ENCODE peak calls at places on chromosomes 7 and 10, in nine cellular contexts. One of them, this sample, is unnamed.

GRCh38 chr10:133009218-133009954 is 67.0 kb upstream of the CFAP46 start:
- DNase-seq in mucosa of descending colon: peak; percentile 86
- DNase-seq in naive thymus-derived CD4-positive, alpha-beta T cell: no peak
- DNase-seq in fibroblast of lung: no peak
- DNase-seq in cardiac muscle cell: no peak
- DNase-seq in right cardiac atrium: peak; percentile 88
- DNase-seq in Panc1: no peak
- DNase-seq in lower lobe of right lung: peak; percentile 96
- DNase-seq in heart left ventricle: peak; percentile 63
- DNase-seq in this sample: peak; percentile 67

GRCh38 chr10:91604936-91605534 is 27.8 kb downstream of the PPP1R3C start:
- DNase-seq in Panc1: no peak
- DNase-seq in naive thymus-derived CD4-positive, alpha-beta T cell: no peak
- DNase-seq in mucosa of descending colon: no peak
- DNase-seq in cardiac muscle cell: peak; percentile 49
- DNase-seq in right cardiac atrium: no peak
- DNase-seq in heart left ventricle: no peak
- DNase-seq in fibroblast of lung: peak; percentile 85
- DNase-seq in lower lobe of right lung: no peak
- DNase-seq in this sample: no peak

GRCh38 chr7:44740040-44740439 is 8.6 kb upstream of the ZMIZ2 start:
- DNase-seq in Panc1: no peak
- DNase-seq in heart left ventricle: no peak
- DNase-seq in right cardiac atrium: no peak
- DNase-seq in cardiac muscle cell: no peak
- DNase-seq in fibroblast of lung: no peak
- DNase-seq in mucosa of descending colon: no peak
- DNase-seq in naive thymus-derived CD4-positive, alpha-beta T cell: no peak
- DNase-seq in lower lobe of right lung: no peak
- DNase-seq in this sample: no peak

GRCh38 chr10:17033529-17034250 is 95.9 kb downstream of the CUBN start:
- DNase-seq in right cardiac atrium: no peak
- DNase-seq in lower lobe of right lung: no peak
- DNase-seq in cardiac muscle cell: peak; percentile 83
- DNase-seq in naive thymus-derived CD4-positive, alpha-beta T cell: no peak
- DNase-seq in heart left ventricle: no peak
- DNase-seq in fibroblast of lung: peak; percentile 27
- DNase-seq in mucosa of descending colon: no peak
- DNase-seq in Panc1: no peak
- DNase-seq in this sample: no peak

GRCh38 chr10:58919927-58920654 is 256.4 kb upstream of the PHYHIPL start:
- DNase-seq in mucosa of descending colon: no peak
- DNase-seq in right cardiac atrium: no peak
- DNase-seq in Panc1: peak; percentile 72
- DNase-seq in cardiac muscle cell: peak; percentile 78
- DNase-seq in heart left ventricle: no peak
- DNase-seq in lower lobe of right lung: no peak
- DNase-seq in fibroblast of lung: peak; percentile 92
- DNase-seq in naive thymus-derived CD4-positive, alpha-beta T cell: no peak
- DNase-seq in this sample: no peak

GRCh38 chr10:61804414-61804813 is 97.1 kb upstream of the ARID5B start:
- DNase-seq in lower lobe of right lung: no peak
- DNase-seq in right cardiac atrium: no peak
- DNase-seq in cardiac muscle cell: peak; percentile 42
- DNase-seq in naive thymus-derived CD4-positive, alpha-beta T cell: no peak
- DNase-seq in heart left ventricle: no peak
- DNase-seq in mucosa of descending colon: no peak
- DNase-seq in fibroblast of lung: peak; percentile 33
- DNase-seq in Panc1: no peak
- DNase-seq in this sample: no peak

GRCh38 chr10:23490115-23490514 is 51.2 kb downstream of the OTUD1 start:
- DNase-seq in lower lobe of right lung: no peak
- DNase-seq in naive thymus-derived CD4-positive, alpha-beta T cell: no peak
- DNase-seq in mucosa of descending colon: no peak
- DNase-seq in heart left ventricle: no peak
- DNase-seq in cardiac muscle cell: no peak
- DNase-seq in Panc1: no peak
- DNase-seq in fibroblast of lung: no peak
- DNase-seq in right cardiac atrium: no peak
- DNase-seq in this sample: no peak

GRCh38 chr7:148218603-148219002 is 372.0 kb upstream of the C7orf33 start:
- DNase-seq in fibroblast of lung: no peak
- DNase-seq in Panc1: no peak
- DNase-seq in cardiac muscle cell: no peak
- DNase-seq in naive thymus-derived CD4-positive, alpha-beta T cell: no peak
- DNase-seq in lower lobe of right lung: no peak
- DNase-seq in heart left ventricle: no peak
- DNase-seq in right cardiac atrium: no peak
- DNase-seq in mucosa of descending colon: no peak
- DNase-seq in this sample: no peak

GRCh38 chr10:72248477-72249151 is 25.1 kb upstream of the DDIT4 start:
- DNase-seq in cardiac muscle cell: peak; percentile 84
- DNase-seq in right cardiac atrium: peak; percentile 89
- DNase-seq in naive thymus-derived CD4-positive, alpha-beta T cell: peak; percentile 92
- DNase-seq in heart left ventricle: peak; percentile 89
- DNase-seq in Panc1: no peak
- DNase-seq in mucosa of descending colon: peak; percentile 79
- DNase-seq in fibroblast of lung: peak; percentile 31
- DNase-seq in lower lobe of right lung: peak; percentile 87
- DNase-seq in this sample: no peak
- H3K4me1 ChIP-seq in cardiac muscle cell: peaks cover 31% of the 10 kb centered on the region
- H3K4me1 ChIP-seq in right cardiac atrium: peaks cover 55% of the 10 kb centered on the region
- H3K4me1 ChIP-seq in naive thymus-derived CD4-positive, alpha-beta T cell: peaks cover 89% of the 10 kb centered on the region
- H3K4me1 ChIP-seq in heart left ventricle: peaks cover 88% of the 10 kb centered on the region
- H3K4me1 ChIP-seq in Panc1: peaks cover 40% of the 10 kb centered on the region
- H3K4me1 ChIP-seq in mucosa of descending colon: peaks cover 72% of the 10 kb centered on the region
- H3K4me1 ChIP-seq in fibroblast of lung: peaks cover 23% of the 10 kb centered on the region
- H3K4me1 ChIP-seq in lower lobe of right lung: peaks cover 93% of the 10 kb centered on the region
- H3K4me1 ChIP-seq in this sample: peaks cover 25% of the 10 kb centered on the region

GRCh38 chr10:104638861-104639594 is 2.1 kb upstream of the SORCS3 start:
- DNase-seq in cardiac muscle cell: peak; percentile 7
- DNase-seq in right cardiac atrium: no peak
- DNase-seq in heart left ventricle: no peak
- DNase-seq in lower lobe of right lung: no peak
- DNase-seq in mucosa of descending colon: no peak
- DNase-seq in naive thymus-derived CD4-positive, alpha-beta T cell: no peak
- DNase-seq in Panc1: no peak
- DNase-seq in fibroblast of lung: no peak
- DNase-seq in this sample: no peak
- H3K4me3 ChIP-seq in cardiac muscle cell: peak overlapping the region; percentile 91
- H3K4me3 ChIP-seq in right cardiac atrium: peak overlapping the region; percentile 42
- H3K4me3 ChIP-seq in heart left ventricle: no peak overlapping the region
- H3K4me3 ChIP-seq in lower lobe of right lung: no peak overlapping the region
- H3K4me3 ChIP-seq in mucosa of descending colon: no peak overlapping the region
- H3K4me3 ChIP-seq in naive thymus-derived CD4-positive, alpha-beta T cell: no peak overlapping the region
- H3K4me3 ChIP-seq in Panc1: no peak overlapping the region
- H3K4me3 ChIP-seq in fibroblast of lung: no peak overlapping the region
- H3K4me3 ChIP-seq in this sample: no peak overlapping the region

GRCh38 chr7:132435016-132435990 is 141.0 kb downstream of the PLXNA4 start:
- DNase-seq in cardiac muscle cell: peak; percentile 46
- DNase-seq in lower lobe of right lung: no peak
- DNase-seq in heart left ventricle: no peak
- DNase-seq in Panc1: no peak
- DNase-seq in fibroblast of lung: no peak
- DNase-seq in right cardiac atrium: no peak
- DNase-seq in naive thymus-derived CD4-positive, alpha-beta T cell: peak; percentile 37
- DNase-seq in mucosa of descending colon: no peak
- DNase-seq in this sample: no peak
- H3K4me1 ChIP-seq in cardiac muscle cell: peaks cover 32% of the 10 kb centered on the region
- H3K4me1 ChIP-seq in lower lobe of right lung: no peaks in the 10 kb centered on the region
- H3K4me1 ChIP-seq in heart left ventricle: peaks cover 34% of the 10 kb centered on the region
- H3K4me1 ChIP-seq in Panc1: no peaks in the 10 kb centered on the region
- H3K4me1 ChIP-seq in fibroblast of lung: peaks cover 10% of the 10 kb centered on the region
- H3K4me1 ChIP-seq in right cardiac atrium: peaks cover 23% of the 10 kb centered on the region
- H3K4me1 ChIP-seq in naive thymus-derived CD4-positive, alpha-beta T cell: peaks cover 98% of the 10 kb centered on the region
- H3K4me1 ChIP-seq in mucosa of descending colon: peaks cover 4% of the 10 kb centered on the region
- H3K4me1 ChIP-seq in this sample: no peaks in the 10 kb centered on the region

DNA sequence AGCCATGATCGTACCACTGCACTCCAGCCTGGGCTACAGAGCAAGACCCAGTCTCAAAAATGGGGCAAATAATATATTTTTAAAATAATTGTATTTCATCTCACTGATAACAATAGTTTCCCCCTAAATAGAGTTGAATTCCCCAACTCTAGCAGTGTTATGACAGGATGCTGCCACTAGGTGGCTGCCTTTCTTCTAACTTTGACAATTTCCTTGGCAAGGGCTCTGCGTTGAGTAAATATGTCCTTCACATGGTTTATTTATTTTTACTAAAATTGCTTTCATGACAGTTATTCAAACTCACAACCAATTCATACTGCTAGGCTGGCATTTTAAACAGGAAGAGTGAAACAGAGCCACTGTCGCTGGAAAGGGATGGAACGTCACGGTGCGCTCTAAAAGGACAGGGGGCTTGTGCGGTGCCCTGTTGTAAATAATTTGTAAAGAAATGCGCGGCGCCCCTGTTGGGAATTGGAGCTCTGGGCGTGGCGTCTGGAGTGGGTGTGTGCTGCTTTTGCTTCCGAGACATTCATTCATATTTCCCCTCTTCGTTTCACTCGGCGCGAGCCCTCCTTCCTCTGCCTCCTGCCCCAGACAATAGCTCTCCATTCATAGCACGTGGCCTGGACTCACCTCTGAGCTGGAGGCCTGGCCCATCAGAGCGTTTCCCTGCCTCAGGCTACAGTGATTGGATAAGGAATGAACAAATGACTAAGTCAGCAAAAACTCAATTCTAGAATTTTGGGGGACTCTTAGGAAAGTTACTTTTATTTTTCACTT is 20.5 kb upstream of the PITRM1 start:
- DNase-seq in mucosa of descending colon: peak; percentile 82
- DNase-seq in lower lobe of right lung: no peak
- DNase-seq in cardiac muscle cell: peak; percentile 74
- DNase-seq in naive thymus-derived CD4-positive, alpha-beta T cell: peak; percentile 35
- DNase-seq in heart left ventricle: peak; percentile 34
- DNase-seq in Panc1: no peak
- DNase-seq in fibroblast of lung: peak; percentile 48
- DNase-seq in right cardiac atrium: no peak
- DNase-seq in this sample: peak; percentile 52
- H3K4me3 ChIP-seq in mucosa of descending colon: no peak overlapping the region
- H3K4me3 ChIP-seq in lower lobe of right lung: peak overlapping the region; percentile 39
- H3K4me3 ChIP-seq in cardiac muscle cell: no peak overlapping the region
- H3K4me3 ChIP-seq in naive thymus-derived CD4-positive, alpha-beta T cell: no peak overlapping the region
- H3K4me3 ChIP-seq in heart left ventricle: peak overlapping the region; percentile 29
- H3K4me3 ChIP-seq in Panc1: no peak overlapping the region
- H3K4me3 ChIP-seq in fibroblast of lung: peak overlapping the region; percentile 68
- H3K4me3 ChIP-seq in right cardiac atrium: peak overlapping the region; percentile 40
- H3K4me3 ChIP-seq in this sample: no peak overlapping the region

GRCh38 chr10:124644281-124644680 is 99.9 kb downstream of the FAM53B start:
- DNase-seq in fibroblast of lung: no peak
- DNase-seq in lower lobe of right lung: no peak
- DNase-seq in heart left ventricle: no peak
- DNase-seq in Panc1: no peak
- DNase-seq in right cardiac atrium: peak; percentile 10
- DNase-seq in mucosa of descending colon: no peak
- DNase-seq in naive thymus-derived CD4-positive, alpha-beta T cell: no peak
- DNase-seq in cardiac muscle cell: no peak
- DNase-seq in this sample: no peak
- H3K4me1 ChIP-seq in fibroblast of lung: peaks cover 35% of the 10 kb centered on the region
- H3K4me1 ChIP-seq in lower lobe of right lung: peaks cover 98% of the 10 kb centered on the region
- H3K4me1 ChIP-seq in heart left ventricle: peaks cover 100% of the 10 kb centered on the region
- H3K4me1 ChIP-seq in Panc1: peaks cover 22% of the 10 kb centered on the region
- H3K4me1 ChIP-seq in right cardiac atrium: peaks cover 72% of the 10 kb centered on the region
- H3K4me1 ChIP-seq in mucosa of descending colon: peaks cover 29% of the 10 kb centered on the region
- H3K4me1 ChIP-seq in naive thymus-derived CD4-positive, alpha-beta T cell: peaks cover 69% of the 10 kb centered on the region
- H3K4me1 ChIP-seq in cardiac muscle cell: peaks cover 23% of the 10 kb centered on the region
- H3K4me1 ChIP-seq in this sample: no peaks in the 10 kb centered on the region

GRCh38 chr7:5636446-5636835 is 145.0 kb downstream of the RNF216 start:
- DNase-seq in mucosa of descending colon: no peak
- DNase-seq in Panc1: no peak
- DNase-seq in fibroblast of lung: peak; percentile 23
- DNase-seq in naive thymus-derived CD4-positive, alpha-beta T cell: no peak
- DNase-seq in heart left ventricle: no peak
- DNase-seq in cardiac muscle cell: peak; percentile 28
- DNase-seq in lower lobe of right lung: no peak
- DNase-seq in right cardiac atrium: no peak
- DNase-seq in this sample: no peak
- H3K4me3 ChIP-seq in mucosa of descending colon: no peak overlapping the region
- H3K4me3 ChIP-seq in Panc1: no peak overlapping the region
- H3K4me3 ChIP-seq in fibroblast of lung: no peak overlapping the region
- H3K4me3 ChIP-seq in naive thymus-derived CD4-positive, alpha-beta T cell: no peak overlapping the region
- H3K4me3 ChIP-seq in heart left ventricle: no peak overlapping the region
- H3K4me3 ChIP-seq in cardiac muscle cell: no peak overlapping the region
- H3K4me3 ChIP-seq in lower lobe of right lung: no peak overlapping the region
- H3K4me3 ChIP-seq in right cardiac atrium: no peak overlapping the region
- H3K4me3 ChIP-seq in this sample: no peak overlapping the region

DNA sequence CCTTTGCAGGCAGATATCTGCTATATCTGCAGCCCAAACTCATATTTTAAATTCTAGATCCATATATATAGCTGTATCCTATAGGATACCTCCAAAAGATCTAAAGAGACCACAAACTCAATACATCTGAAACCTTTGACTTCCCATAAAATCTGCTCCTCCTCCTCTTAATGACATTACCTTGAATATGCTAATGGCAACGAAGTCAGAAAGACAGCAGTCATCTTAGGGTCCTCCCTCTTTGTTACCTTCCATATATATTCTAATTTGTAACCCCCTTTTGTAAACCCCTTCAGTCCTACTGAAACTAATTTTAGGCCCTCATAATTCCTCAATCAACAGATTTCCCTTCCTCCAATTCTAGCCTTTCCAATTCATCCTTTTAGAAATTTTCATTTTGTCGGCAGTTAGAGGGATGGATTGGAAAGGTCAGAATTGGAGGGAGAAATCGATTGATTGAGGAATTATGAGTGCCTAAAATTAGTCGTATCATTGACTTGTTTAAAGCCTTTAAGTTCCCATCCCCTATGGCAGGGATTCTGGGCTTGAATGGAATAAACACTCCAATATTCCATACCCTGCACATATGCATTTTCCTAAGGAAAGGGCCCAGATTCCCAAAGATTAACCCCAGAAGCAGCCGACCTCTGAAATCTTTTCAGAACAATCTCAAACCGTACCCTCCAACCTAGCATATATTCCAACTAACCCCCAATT is 2.4 kb downstream of the SYPL1 start:
- DNase-seq in heart left ventricle: no peak
- DNase-seq in lower lobe of right lung: no peak
- DNase-seq in fibroblast of lung: no peak
- DNase-seq in Panc1: no peak
- DNase-seq in naive thymus-derived CD4-positive, alpha-beta T cell: no peak
- DNase-seq in right cardiac atrium: no peak
- DNase-seq in mucosa of descending colon: no peak
- DNase-seq in cardiac muscle cell: no peak
- DNase-seq in this sample: no peak
- H3K4me1 ChIP-seq in heart left ventricle: peaks cover 56% of the 10 kb centered on the region
- H3K4me1 ChIP-seq in lower lobe of right lung: peaks cover 39% of the 10 kb centered on the region
- H3K4me1 ChIP-seq in fibroblast of lung: peaks cover 5% of the 10 kb centered on the region
- H3K4me1 ChIP-seq in Panc1: peaks cover 21% of the 10 kb centered on the region
- H3K4me1 ChIP-seq in naive thymus-derived CD4-positive, alpha-beta T cell: peaks cover 50% of the 10 kb centered on the region
- H3K4me1 ChIP-seq in right cardiac atrium: peaks cover 8% of the 10 kb centered on the region
- H3K4me1 ChIP-seq in mucosa of descending colon: peaks cover 14% of the 10 kb centered on the region
- H3K4me1 ChIP-seq in cardiac muscle cell: peaks cover 22% of the 10 kb centered on the region
- H3K4me1 ChIP-seq in this sample: peaks cover 25% of the 10 kb centered on the region